ENCODE peak calls at places on chromosome 17, in four cellular contexts. U is IMR-90, D is adrenal gland, B is Peyer's patch. Y is an unnamed sample. For H3K4me1, the result is how much of the 10 kb centered on the place peaks cover.

GRCh38 chr17:1294157-1294717 is 14.8 kb downstream of the TRARG1 start:
- DNase-seq in U (no peak), B (peak), D (no peak), Y (no peak)

GRCh38 chr17:33469911-33470310 is 176.8 kb upstream of the ASIC2 start:
- DNase-seq in U (peak), B (no peak), D (peak), Y (no peak)

GRCh38 chr17:64772845-64773299 is 110.8 kb upstream of the SMURF2 start:
- DNase-seq in D (no peak), U (no peak), B (peak), Y (no peak)

GRCh38 chr17:80423536-80424225 is 8.7 kb downstream of the ENDOV start:
- DNase-seq in U (no peak), D (no peak), B (no peak), Y (no peak)

GRCh38 chr17:2266045-2266864 is 37.3 kb downstream of the SMG6 start:
- DNase-seq in D (no peak), B (peak), U (no peak), Y (no peak)

GRCh38 chr17:77325826-77326581 is 185.2 kb downstream of the SEC14L1 start:
- DNase-seq in B (peak), U (no peak), D (no peak), Y (no peak)

GRCh38 chr17:5948811-5949210 is 121.4 kb upstream of the WSCD1 start:
- DNase-seq in D (no peak), B (no peak), U (no peak), Y (no peak)

GRCh38 chr17:50943575-50943933 is 77.4 kb upstream of the TOB1 start:
- DNase-seq in D (no peak), B (peak), U (no peak), Y (no peak)

GRCh38 chr17:57595942-57596695 is 149.0 kb downstream of the CCDC182 start:
- DNase-seq in D (peak), B (no peak), U (no peak), Y (no peak)

GRCh38 chr17:9902116-9902515 is 3.0 kb downstream of the RCVRN start:
- DNase-seq in U (peak), D (no peak), B (no peak), Y (no peak)

GRCh38 chr17:16040710-16041251 is 41.2 kb downstream of the TTC19 start:
- DNase-seq in B (no peak), D (peak), U (peak), Y (no peak)

GRCh38 chr17:10875984-10876555 is 38.2 kb upstream of the PIRT start:
- DNase-seq in B (peak), U (peak), D (no peak), Y (no peak)

GRCh38 chr17:45770632-45771472 is 13.3 kb upstream of the CRHR1 start:
- DNase-seq in B (no peak), U (no peak), D (no peak), Y (no peak)

GRCh38 chr17:41975099-41976083 is 8.8 kb downstream of the CNP start:
- DNase-seq in D (peak), U (peak), B (no peak), Y (no peak)

DNA sequence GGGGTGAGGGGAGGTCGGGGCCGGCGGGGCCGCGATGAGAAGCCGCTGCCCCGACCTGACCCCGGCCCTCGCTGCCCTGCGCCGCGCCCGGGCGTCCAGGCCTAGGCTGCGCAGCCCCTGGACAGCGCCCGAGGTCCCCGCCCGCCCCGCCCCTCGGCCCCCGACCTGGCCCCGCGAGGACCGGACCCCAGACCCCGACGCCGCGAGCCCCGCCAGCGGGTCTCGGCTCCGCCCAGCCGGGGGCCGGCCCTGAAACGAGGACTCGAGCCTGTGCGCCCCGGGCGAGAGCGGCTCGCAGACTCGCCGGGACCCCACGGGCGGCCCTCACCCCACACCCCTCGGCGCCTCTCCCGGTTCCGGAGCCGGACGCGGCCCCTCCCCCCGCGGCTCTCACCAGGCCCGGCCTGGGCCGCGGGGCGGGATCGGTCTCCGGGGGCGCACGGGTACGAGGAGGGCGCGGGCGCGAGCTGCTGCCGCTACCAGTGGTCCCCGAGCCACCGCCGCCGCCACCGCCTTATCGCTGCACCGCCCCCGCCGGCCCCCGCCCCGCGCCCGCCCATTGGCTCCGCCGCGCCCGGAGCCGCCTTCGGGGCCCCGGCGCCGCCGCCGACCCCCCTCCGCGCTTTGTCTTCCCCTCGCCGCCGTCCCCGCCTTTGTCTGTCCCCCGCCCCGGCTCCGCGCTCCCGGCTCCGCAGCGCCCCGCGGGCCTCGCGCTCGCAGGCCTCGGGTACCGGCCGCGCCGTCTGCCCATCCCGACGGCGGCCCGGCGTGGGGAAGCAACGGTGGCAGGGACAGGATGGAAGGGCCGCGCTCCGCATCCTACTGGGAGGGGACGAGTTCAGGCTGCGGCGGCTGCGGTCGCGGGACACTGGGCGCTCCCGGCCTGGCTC is at the start of gene LIMD2:
- DNase-seq in U (no peak), D (peak), B (peak), Y (no peak)
- H3K4me1 ChIP-seq in U (under half), D (under half), B (under half), Y (half or more)

DNA sequence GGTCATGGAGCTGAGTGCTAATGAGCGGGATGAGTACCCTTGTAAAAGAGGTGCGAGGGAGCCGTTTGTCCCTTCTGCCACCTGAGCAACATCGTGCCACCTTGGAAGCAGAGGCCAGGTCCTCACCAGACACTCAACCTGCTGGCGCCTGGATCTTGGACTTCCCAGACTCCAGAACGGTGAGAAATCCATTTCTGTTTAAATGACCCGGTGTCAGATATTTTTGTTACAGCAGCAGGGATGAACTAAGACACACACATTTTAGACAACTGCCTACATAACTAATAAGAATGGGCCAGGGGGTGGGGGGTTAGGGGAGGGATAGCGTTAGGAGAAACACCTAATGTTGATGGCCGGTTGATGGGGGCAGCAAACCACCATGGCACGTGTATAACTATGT is 60.4 kb upstream of the DNAH17 start:
- DNase-seq in U (no peak), D (no peak), B (no peak), Y (no peak)
- TF ChIP-seq CTCF in U (no peak), D (no peak), B (no peak), Y (no peak)

GRCh38 chr17:39676198-39676819 is 8.1 kb downstream of the PNMT start:
- DNase-seq in U (no peak), B (peak), D (no peak), Y (no peak)

GRCh38 chr17:39677072-39677471 is 8.8 kb downstream of the PNMT start:
- DNase-seq in B (no peak), D (no peak), U (no peak), Y (no peak)

GRCh38 chr17:39677581-39678339 is 9.5 kb downstream of the PNMT start:
- DNase-seq in D (no peak), U (no peak), B (no peak), Y (no peak)

GRCh38 chr17:39679521-39680192 is 8.2 kb downstream of the PGAP3 start:
- DNase-seq in U (no peak), D (no peak), B (peak), Y (no peak)

GRCh38 chr17:39678340-39679116 is 9.3 kb downstream of the PGAP3 start:
- DNase-seq in D (no peak), B (peak), U (no peak), Y (no peak)
- TF ChIP-seq POLR2A in D (no peak), B (no peak), U (no peak), Y (no peak)

GRCh38 chr17:29018788-29019474 is 13.1 kb upstream of the SEZ6 start:
- DNase-seq in U (no peak), B (no peak), D (no peak), Y (no peak)

GRCh38 chr17:29024456-29024952 is 18.4 kb upstream of the PIPOX start:
- DNase-seq in U (no peak), D (no peak), B (no peak), Y (no peak)

GRCh38 chr17:29016635-29017034 is 10.8 kb upstream of the SEZ6 start:
- DNase-seq in B (no peak), U (no peak), D (no peak), Y (no peak)

GRCh38 chr17:29021251-29021650 is 15.4 kb upstream of the SEZ6 start:
- DNase-seq in D (no peak), U (no peak), B (no peak), Y (no peak)

DNA sequence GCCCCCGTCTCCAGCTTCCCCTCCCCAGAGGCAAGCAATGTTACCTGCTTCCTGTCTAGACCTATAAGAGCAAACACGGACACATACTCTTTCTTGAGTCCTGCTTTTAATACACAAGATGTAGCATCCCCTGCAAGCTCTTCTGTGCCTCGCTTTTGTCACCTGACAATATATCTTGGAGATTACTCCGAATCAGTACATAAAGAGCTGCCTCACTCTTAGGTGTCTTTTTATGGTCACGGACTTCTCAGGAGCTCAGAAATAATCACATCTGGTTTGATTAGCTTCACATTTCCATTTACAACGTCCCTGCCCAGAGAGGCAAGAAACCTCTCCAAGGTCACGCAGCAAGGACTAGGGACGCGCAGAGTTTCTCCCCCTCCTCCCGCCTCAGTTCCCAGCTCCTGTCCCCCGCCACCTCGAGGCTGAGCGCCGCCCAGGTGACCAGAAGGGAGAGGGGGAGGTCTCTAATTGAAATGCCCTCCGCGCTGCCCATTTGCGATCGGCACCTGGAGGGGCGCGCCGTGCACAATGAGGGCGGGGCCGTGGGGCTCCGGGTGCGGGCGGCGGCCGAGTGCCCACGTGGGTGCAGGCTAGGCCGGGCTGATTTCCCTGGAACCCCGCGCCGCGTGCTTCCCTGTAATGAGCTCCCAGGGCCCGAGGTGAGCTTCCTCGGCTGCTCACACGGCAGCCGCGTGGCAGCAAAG is 13.8 kb upstream of the SEZ6 start:
- DNase-seq in U (no peak), D (no peak), B (no peak), Y (no peak)
- H3K4me1 ChIP-seq in U (under half), D (under half), B (under half), Y (under half)

DNA sequence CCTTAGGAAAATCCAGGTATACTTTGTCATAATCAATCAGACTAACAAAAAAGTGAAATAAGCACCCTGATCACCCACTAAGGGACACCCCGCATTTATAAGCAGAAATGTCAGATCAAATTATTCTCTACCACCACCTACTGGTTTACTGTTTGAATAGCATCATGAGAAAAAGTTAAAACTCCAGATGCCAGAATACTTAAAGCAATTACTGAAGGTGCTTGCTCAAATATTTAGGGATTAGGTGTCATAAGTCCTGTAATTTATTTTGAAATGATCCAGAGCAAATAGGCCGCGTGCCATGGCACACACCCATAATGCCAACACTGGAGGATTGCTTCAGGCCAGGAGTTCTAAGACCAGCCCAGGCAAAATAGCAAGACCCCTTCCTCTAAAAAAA is 2.3 kb downstream of the TOP2A start:
- DNase-seq in U (peak), B (no peak), D (no peak), Y (no peak)
- TF ChIP-seq CTCF in U (peak), B (peak), D (peak), Y (peak)

GRCh38 chr17:74987418-74987908 is at the start of gene CDR2L:
- DNase-seq in U (peak), D (peak), B (peak), Y (peak)
- TF ChIP-seq POLR2A in U (peak), D (peak), B (peak), Y (peak)

DNA sequence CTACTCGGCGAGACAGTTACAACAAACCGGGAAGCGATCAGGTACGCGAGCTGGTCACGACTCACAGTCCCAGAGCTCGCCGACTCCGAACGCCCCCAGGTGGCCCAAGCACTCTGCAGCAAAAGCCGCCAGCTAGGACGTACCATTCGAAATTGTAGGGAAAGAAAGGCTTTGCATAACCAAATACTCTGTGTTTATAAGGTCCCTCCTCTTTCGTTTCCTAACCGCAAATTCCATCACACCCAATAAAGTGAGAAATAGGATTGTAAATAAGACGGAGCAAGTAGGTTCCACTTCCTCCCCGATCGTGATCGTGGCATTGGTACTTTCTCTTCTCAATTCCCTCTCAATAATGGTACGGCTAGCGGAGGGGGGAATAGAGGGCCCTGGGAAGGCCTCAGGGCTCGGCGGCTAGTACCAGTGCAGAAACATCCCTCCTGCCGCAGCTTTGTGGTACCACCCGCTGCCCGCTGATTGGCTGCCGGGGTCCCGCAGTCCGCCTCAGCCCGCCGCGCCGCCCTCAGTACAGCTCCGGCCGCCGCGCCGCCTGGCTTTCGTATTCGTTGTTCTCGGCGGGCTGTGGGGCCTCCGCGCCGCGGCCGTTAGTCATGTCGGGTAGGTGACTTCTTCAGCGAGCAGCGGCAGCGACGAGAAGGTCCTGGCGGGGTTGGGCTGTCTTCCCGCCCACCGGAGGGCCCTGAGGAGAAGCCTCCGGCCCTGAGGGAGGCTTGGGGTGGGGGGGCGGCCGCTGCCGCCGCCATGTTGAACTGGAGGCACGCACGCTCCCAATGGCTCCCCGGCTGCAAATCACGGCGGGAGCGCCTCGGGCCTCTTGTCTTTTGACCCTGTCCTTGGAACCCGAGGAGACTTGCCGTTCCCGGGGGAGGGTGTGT is at the start of gene TAF15:
- DNase-seq in B (peak), D (peak), U (peak), Y (peak)
- H3K4me1 ChIP-seq in B (under half), D (under half), U (under half), Y (under half)

GRCh38 chr17:48134912-48135480 is 27.4 kb downstream of the SNX11 start:
- DNase-seq in B (peak), D (no peak), U (no peak), Y (no peak)
- TF ChIP-seq CTCF in B (no peak), D (no peak), U (peak), Y (no peak)

GRCh38 chr17:40098846-40099626 is 1.4 kb downstream of the NR1D1 start:
- DNase-seq in U (peak), B (peak), D (peak), Y (peak)
- TF ChIP-seq POLR2A in U (peak), B (peak), D (peak), Y (no peak)

GRCh38 chr17:18321309-18321708 is 6.2 kb downstream of the SMCR8 start:
- DNase-seq in D (no peak), B (no peak), U (no peak), Y (no peak)
- H3K4me1 ChIP-seq in D (half or more), B (under half), U (under half), Y (half or more)

Y was measured in esophagus squamous epithelium.